ENCODE peak calls at places on chromosome 4, in four cellular contexts. I is OCI-LY7; M is CD4-positive, alpha-beta memory T cell; C is sigmoid colon. R is an unnamed sample. For H3K4me1, the result is how much of the 10 kb centered on the place peaks cover.

GRCh38 chr4:99324978-99325377 is 3.8 kb upstream of the ADH1B start:
- DNase-seq in M (no peak), I (no peak), C (peak), R (no peak)

GRCh38 chr4:39892988-39893692 is 84.6 kb downstream of the PDS5A start:
- DNase-seq in I (no peak), C (no peak), M (no peak), R (no peak)

GRCh38 chr4:71549516-71550160 is 210.8 kb downstream of the SLC4A4 start:
- DNase-seq in C (no peak), I (no peak), M (no peak), R (no peak)

GRCh38 chr4:86910820-86911684 is 18.8 kb upstream of the C4orf36 start:
- DNase-seq in C (no peak), M (no peak), I (no peak), R (no peak)

GRCh38 chr4:76993787-76994641 is 44.5 kb downstream of the SEPTIN11 start:
- DNase-seq in C (no peak), I (peak), M (peak), R (no peak)

GRCh38 chr4:175450446-175450845 is 361.6 kb downstream of the GPM6A start:
- DNase-seq in C (no peak), I (no peak), M (no peak), R (no peak)

GRCh38 chr4:156949373-156949814 is 22.2 kb downstream of the PDGFC start:
- DNase-seq in I (no peak), C (no peak), M (no peak), R (no peak)

GRCh38 chr4:177492022-177492421 is 49.8 kb upstream of the AGA start:
- DNase-seq in I (no peak), C (no peak), M (no peak), R (no peak)

GRCh38 chr4:148634476-148634875 is 192.3 kb upstream of the NR3C2 start:
- DNase-seq in C (no peak), I (no peak), M (no peak), R (no peak)

DNA sequence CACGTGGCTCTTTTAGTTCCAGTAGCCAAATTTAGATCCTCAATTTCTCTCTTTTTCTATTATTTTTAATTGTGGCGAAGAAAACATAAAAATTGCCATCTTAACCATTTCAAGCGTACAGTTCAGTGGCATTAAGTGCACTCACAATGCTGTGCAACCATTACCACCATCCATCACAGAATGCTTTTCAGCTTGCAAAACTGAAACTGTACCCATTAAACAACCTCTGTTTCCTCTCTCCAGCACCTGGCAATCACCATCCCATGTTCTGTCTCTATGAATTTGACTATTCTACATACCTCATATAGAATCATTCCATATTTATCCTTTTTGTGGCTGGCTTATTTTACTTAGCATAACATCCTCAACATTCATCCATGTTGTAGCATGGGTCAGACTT is 74.9 kb downstream of the METTL14 start:
- DNase-seq in C (no peak), M (no peak), I (peak), R (no peak)
- H3K4me3 ChIP-seq in C (no peak), M (no peak), I (peak), R (no peak)

GRCh38 chr4:105191621-105192210 is 45.0 kb downstream of the TET2 start:
- DNase-seq in I (no peak), C (no peak), M (no peak), R (no peak)
- H3K27ac ChIP-seq in I (no peak), C (peak), M (no peak), R (peak)

GRCh38 chr4:168865854-168866253 is 144.2 kb downstream of the CBR4 start:
- DNase-seq in C (no peak), I (no peak), M (no peak), R (no peak)
- H3K4me1 ChIP-seq in C (half or more), I (under half), M (under half), R (under half)

DNA sequence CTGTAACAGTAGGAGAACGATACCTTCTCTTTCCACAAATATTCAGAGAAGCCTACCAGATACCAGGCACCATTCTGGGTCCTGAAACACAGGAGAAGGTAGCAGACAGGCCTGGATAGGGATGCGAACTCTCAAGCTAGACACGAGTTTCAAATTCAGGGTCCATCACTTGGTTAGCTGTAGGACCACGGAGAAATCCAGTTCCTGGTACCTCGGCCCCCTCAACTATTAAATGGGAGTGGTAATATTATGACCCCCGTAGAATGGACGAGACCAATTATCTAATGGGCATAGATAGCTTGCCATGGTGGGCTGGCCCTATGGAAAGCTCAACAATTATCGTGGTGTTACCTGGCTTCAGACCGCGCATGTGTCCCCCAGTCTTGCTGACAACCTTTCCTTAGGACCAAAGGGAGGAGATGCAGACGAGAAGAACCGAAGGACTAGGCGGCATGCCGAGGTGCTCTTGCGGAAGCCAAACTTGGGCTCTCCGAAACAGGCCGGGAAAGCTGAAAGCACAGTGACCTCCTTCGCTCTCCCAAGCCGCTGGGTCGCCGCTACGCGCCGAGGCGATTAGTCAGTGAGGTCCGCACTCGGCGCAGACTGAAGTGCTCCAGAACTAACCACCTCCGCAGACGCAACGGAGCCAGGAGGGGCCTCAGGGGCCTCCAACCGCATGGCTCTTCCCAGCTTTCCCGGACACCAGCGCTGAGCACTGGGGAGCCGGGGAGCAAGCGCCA is 19.6 kb downstream of the NKX3-2 start:
- DNase-seq in C (no peak), I (no peak), M (no peak), R (peak)
- H3K4me3 ChIP-seq in C (no peak), I (no peak), M (no peak), R (no peak)

R was measured in spleen.